ENCODE peak calls at places on chromosomes 7 and 10, in nine cellular contexts. W is glutamatergic neuron, R is T follicular helper cell, D is amygdala, Z is HCT116, H is kidney epithelial cell, F is ACHN, N is B cell, C is heart right ventricle. O is an unnamed sample.

GRCh38 chr7:27159278-27160146 is 3.0 kb upstream of the HOXA7 start:
- DNase-seq in W (no peak), R (no peak), D (no peak), Z (no peak), H (no peak), F (peak; percentile 47), N (peak; percentile 28), C (no peak), O (no peak)

GRCh38 chr7:36506820-36507219 is 117.2 kb downstream of the ANLN start:
- DNase-seq in W (no peak), R (no peak), D (no peak), Z (peak; percentile 23), H (peak; percentile 19), F (peak; percentile 46), N (no peak), C (no peak), O (peak; percentile 33)

GRCh38 chr7:129949292-129950133 is 3.2 kb downstream of the UBE2H start:
- DNase-seq in W (no peak), R (no peak), D (peak; percentile 47), Z (peak; percentile 40), H (peak; percentile 92), F (peak; percentile 97), N (peak; percentile 29), C (peak; percentile 21), O (peak; percentile 98)

GRCh38 chr7:54331311-54331710 is 210.9 kb upstream of the VSTM2A start:
- DNase-seq in W (no peak), R (no peak), D (no peak), Z (no peak), H (no peak), F (no peak), N (no peak), C (no peak), O (no peak)

GRCh38 chr7:92297736-92298135 is 52.0 kb downstream of the ANKIB1 start:
- DNase-seq in W (no peak), R (no peak), D (no peak), Z (no peak), H (no peak), F (no peak), N (no peak), C (no peak), O (no peak)

GRCh38 chr10:131858118-131858515 is 42.7 kb upstream of the PPP2R2D start:
- DNase-seq in W (no peak), R (no peak), D (no peak), Z (no peak), H (no peak), F (no peak), N (no peak), C (no peak), O (no peak)

GRCh38 chr10:14200645-14201534 is 129.8 kb downstream of the FRMD4A start:
- DNase-seq in W (peak; percentile 62), R (no peak), D (no peak), Z (no peak), H (no peak), F (peak; percentile 25), N (no peak), C (no peak), O (no peak)

GRCh38 chr7:348480-348844 is 58.5 kb downstream of the FOXL3 start:
- DNase-seq in W (no peak), R (no peak), D (no peak), Z (no peak), H (no peak), F (no peak), N (no peak), C (no peak), O (no peak)

GRCh38 chr10:47092822-47093221 is 181.6 kb downstream of the PTPN20 start:
- DNase-seq in W (no peak), R (no peak), D (no peak), Z (no peak), H (no peak), F (no peak), N (no peak), C (no peak), O (no peak)

GRCh38 chr10:123573236-123574147 is 92.7 kb upstream of the GPR26 start:
- DNase-seq in W (peak; percentile 82), R (peak; percentile 10), D (no peak), Z (peak; percentile 83), H (no peak), F (peak; percentile 52), N (peak; percentile 30), C (no peak), O (no peak)

GRCh38 chr7:105210721-105211205 is 178.0 kb downstream of the SRPK2 start:
- DNase-seq in W (no peak), R (no peak), D (no peak), Z (no peak), H (no peak), F (no peak), N (peak; percentile 49), C (peak; percentile 51), O (no peak)

GRCh38 chr10:84196083-84196482 is 1.7 kb downstream of the CDHR1 start:
- DNase-seq in W (no peak), R (no peak), D (no peak), Z (no peak), H (no peak), F (no peak), N (no peak), C (no peak), O (no peak)

GRCh38 chr10:77111611-77112550 is 525.7 kb downstream of the KCNMA1 start:
- DNase-seq in W (no peak), R (no peak), D (no peak), Z (peak; percentile 16), H (peak; percentile 67), F (peak; percentile 69), N (peak; percentile 20), C (no peak), O (peak; percentile 56)

O was measured in epithelial cell of proximal tubule.